ENCODE peak calls at places on chromosomes 12 and 14, in four cellular contexts. G, J, F and V are unnamed samples.

GRCh38 chr12:112066566-112066965 is 42.0 kb downstream of the NAA25 start:
- DNase-seq in G (no peak), J (no peak), F (no peak), V (no peak)

GRCh38 chr12:99670635-99671034 is 23.1 kb downstream of the GARIN6 start:
- DNase-seq in G (no peak), J (no peak), F (no peak), V (no peak)

GRCh38 chr14:52961060-52961639 is 10.3 kb upstream of the FERMT2 start:
- DNase-seq in G (peak), J (no peak), F (peak), V (no peak)

GRCh38 chr12:131795688-131796410 is 32.3 kb upstream of the MMP17 start:
- DNase-seq in G (no peak), J (no peak), F (no peak), V (no peak)

GRCh38 chr12:131028587-131029338 is 75.1 kb downstream of the ADGRD1 start:
- DNase-seq in G (no peak), J (no peak), F (no peak), V (peak)

GRCh38 chr14:103594265-103594664 is 31.5 kb downstream of the COA8 start:
- DNase-seq in G (no peak), J (no peak), F (no peak), V (peak)

GRCh38 chr12:54383041-54383609 is 1.4 kb downstream of the ZNF385A start:
- DNase-seq in G (peak), J (no peak), F (no peak), V (peak)

GRCh38 chr12:19045421-19045820 is 84.1 kb upstream of the PLEKHA5 start:
- DNase-seq in G (no peak), J (no peak), F (no peak), V (no peak)

GRCh38 chr14:34460841-34461240 is 1.2 kb downstream of the SPTSSA start:
- DNase-seq in G (no peak), J (no peak), F (no peak), V (no peak)

GRCh38 chr14:102020058-102020971 is 55.9 kb downstream of the DYNC1H1 start:
- DNase-seq in G (no peak), J (no peak), F (no peak), V (peak)

GRCh38 chr12:131422185-131422515 is 288.7 kb upstream of the SFSWAP start:
- DNase-seq in G (no peak), J (no peak), F (no peak), V (no peak)

GRCh38 chr12:115640929-115641328 is 636.6 kb downstream of the MED13L start:
- DNase-seq in G (no peak), J (no peak), F (no peak), V (no peak)

GRCh38 chr14:32618991-32619390 is 289.9 kb downstream of the AKAP6 start:
- DNase-seq in G (no peak), J (no peak), F (no peak), V (no peak)

GRCh38 chr12:22477166-22477893 is 67.0 kb downstream of the C2CD5 start:
- DNase-seq in G (peak), J (no peak), F (no peak), V (peak)

GRCh38 chr12:104605685-104606084 is 148.9 kb downstream of the CHST11 start:
- DNase-seq in G (no peak), J (no peak), F (peak), V (peak)

GRCh38 chr14:37584211-37585100 is 10.6 kb downstream of the FOXA1 start:
- DNase-seq in G (no peak), J (no peak), F (no peak), V (no peak)

GRCh38 chr12:77062846-77063461 is 2.4 kb downstream of the E2F7 start:
- DNase-seq in G (no peak), J (no peak), F (no peak), V (no peak)

GRCh38 chr12:53803703-53804102 is 51.9 kb upstream of the CISTR start:
- DNase-seq in G (no peak), J (no peak), F (no peak), V (no peak)

GRCh38 chr12:116376354-116377193 is 99.1 kb upstream of the MED13L start:
- DNase-seq in G (no peak), J (no peak), F (peak), V (no peak)

GRCh38 chr14:26870096-26870495 is 272.3 kb upstream of the NOVA1 start:
- DNase-seq in G (no peak), J (no peak), F (no peak), V (no peak)

GRCh38 chr14:37406095-37406494 is 189.0 kb downstream of the FOXA1 start:
- DNase-seq in G (no peak), J (no peak), F (no peak), V (no peak)

GRCh38 chr14:98608071-98609060 is 663.6 kb downstream of the BCL11B start:
- DNase-seq in G (no peak), J (no peak), F (no peak), V (no peak)

GRCh38 chr14:23057757-23058653 is 685 bp upstream of the CDH24 start:
- DNase-seq in G (peak), J (peak), F (peak), V (no peak)

GRCh38 chr14:94392510-94392935 is 4.1 kb upstream of the SERPINA1 start:
- DNase-seq in G (no peak), J (no peak), F (no peak), V (no peak)

GRCh38 chr12:80001562-80001961 is 66.7 kb upstream of the PPP1R12A start:
- DNase-seq in G (no peak), J (no peak), F (no peak), V (no peak)

GRCh38 chr14:100692859-100693558 is 33.7 kb upstream of the DLK1 start:
- DNase-seq in G (peak), J (no peak), F (no peak), V (no peak)

GRCh38 chr12:64685605-64686004 is 73.6 kb downstream of the GNS start:
- DNase-seq in G (no peak), J (no peak), F (no peak), V (no peak)